ENCODE peak calls at places on chromosome 11, in nine cellular contexts. U is PC-3, X is GM23338, E is HCT116, Z is MM.1S, I is hepatocyte, M is OCI-LY7, N is neural progenitor cell, G is GM23248. H is an unnamed sample.

GRCh38 chr11:67277231-67277961 is 11.1 kb downstream of the GRK2 start:
- DNase-seq in U (no peak), X (peak), E (no peak), Z (peak), I (no peak), M (peak), N (peak), G (peak), H (no peak)

GRCh38 chr11:67020949-67021348 is 2.0 kb upstream of the SYT12 start:
- DNase-seq in U (no peak), X (no peak), E (no peak), Z (no peak), I (no peak), M (no peak), N (no peak), G (no peak), H (no peak)

GRCh38 chr11:73271936-73272679 is at the start of gene P2RY6:
- DNase-seq in U (peak), X (peak), E (no peak), Z (peak), I (peak), M (no peak), N (no peak), G (peak), H (peak)

GRCh38 chr11:6695377-6695776 is 12.2 kb upstream of the MRPL17 start:
- DNase-seq in U (no peak), X (no peak), E (no peak), Z (no peak), I (no peak), M (no peak), N (no peak), G (peak), H (no peak)

GRCh38 chr11:82043316-82043715 is 690.3 kb downstream of the FAM181B start:
- DNase-seq in U (no peak), X (no peak), E (no peak), Z (no peak), I (no peak), M (no peak), N (no peak), G (no peak), H (no peak)

GRCh38 chr11:15179167-15179566 is 64.4 kb downstream of the INSC start:
- DNase-seq in U (no peak), X (no peak), E (no peak), Z (no peak), I (peak), M (no peak), N (no peak), G (peak), H (no peak)

GRCh38 chr11:70281114-70281729 is 10.7 kb downstream of the PPFIA1 start:
- DNase-seq in U (no peak), X (no peak), E (no peak), Z (no peak), I (no peak), M (no peak), N (no peak), G (peak), H (no peak)

GRCh38 chr11:79864882-79865281 is 424.1 kb upstream of the TENM4 start:
- DNase-seq in U (peak), X (no peak), E (no peak), Z (no peak), I (peak), M (no peak), N (no peak), G (no peak), H (no peak)

GRCh38 chr11:47856186-47856585 is 8.0 kb upstream of the NUP160 start:
- DNase-seq in U (no peak), X (no peak), E (no peak), Z (no peak), I (peak), M (no peak), N (no peak), G (no peak), H (no peak)

GRCh38 chr11:78350101-78350645 is 67.4 kb downstream of the GAB2 start:
- DNase-seq in U (no peak), X (peak), E (no peak), Z (no peak), I (peak), M (peak), N (peak), G (peak), H (no peak)

GRCh38 chr11:78350646-78351165 is 66.9 kb downstream of the GAB2 start:
- DNase-seq in U (no peak), X (no peak), E (no peak), Z (no peak), I (no peak), M (peak), N (peak), G (peak), H (no peak)

GRCh38 chr11:78351979-78352731 is 65.5 kb downstream of the GAB2 start:
- DNase-seq in U (no peak), X (no peak), E (no peak), Z (no peak), I (peak), M (no peak), N (no peak), G (no peak), H (peak)

GRCh38 chr11:78349614-78350013 is 68.0 kb downstream of the GAB2 start:
- DNase-seq in U (no peak), X (no peak), E (no peak), Z (no peak), I (no peak), M (no peak), N (no peak), G (peak), H (no peak)

DNA sequence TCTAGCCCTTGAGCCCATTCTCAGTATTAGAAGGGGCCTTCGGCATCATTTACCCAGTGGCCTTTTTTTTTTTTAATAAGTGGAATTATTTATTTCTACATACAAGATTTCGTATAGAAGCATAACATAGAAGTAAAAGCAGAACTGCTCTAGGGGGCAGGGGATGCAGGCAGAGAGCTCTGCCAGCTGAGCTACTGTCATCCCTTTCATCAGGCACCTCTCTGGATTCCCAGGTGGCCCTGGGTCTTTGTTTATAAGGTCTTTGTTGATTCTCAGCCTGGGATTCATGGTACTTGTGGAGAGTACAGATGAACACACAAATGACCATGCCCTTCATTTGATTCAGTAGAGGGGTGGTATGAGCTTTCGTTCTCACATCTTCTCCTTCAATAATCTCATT is 66.4 kb downstream of the GAB2 start:
- DNase-seq in U (no peak), X (peak), E (no peak), Z (no peak), I (no peak), M (peak), N (peak), G (peak), H (no peak)
- TF ChIP-seq EZH2phosphoT487 in U (no peak), X (no peak), E (no peak), Z (no peak), I (no peak), M (no peak), N (no peak), G (no peak), H (no peak)

DNA sequence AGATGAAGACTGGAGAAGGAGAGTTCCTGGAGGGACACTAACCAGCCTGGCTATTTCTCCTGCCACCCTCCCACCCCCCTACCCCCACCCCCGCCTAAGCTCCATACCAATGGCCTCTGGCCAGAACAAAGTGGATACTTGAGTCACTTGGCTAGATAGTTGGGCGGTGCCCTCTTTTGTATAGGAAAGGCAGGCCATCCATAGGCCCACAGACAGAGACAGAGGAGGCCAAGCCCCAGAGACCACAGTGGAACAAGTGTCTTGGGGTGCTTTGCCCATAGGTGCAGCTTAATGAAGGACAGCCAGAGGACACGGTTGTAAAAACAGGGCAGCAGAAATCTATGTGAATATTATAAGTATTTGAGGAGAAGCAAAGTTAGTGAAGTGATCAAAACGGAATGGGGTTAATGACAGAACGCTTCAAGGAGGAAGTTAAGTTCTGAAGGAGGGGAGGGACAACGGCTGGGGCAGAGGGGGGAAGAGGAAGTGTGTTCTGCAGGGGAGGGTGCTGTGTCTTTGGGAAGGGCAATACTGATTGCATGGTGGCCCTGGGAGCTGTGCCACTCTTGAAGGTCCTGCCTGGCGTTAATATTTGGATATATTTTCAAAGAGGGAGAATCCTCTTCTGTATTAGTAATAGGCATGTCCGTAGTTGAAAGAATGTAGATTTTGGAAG is 32.7 kb downstream of the FLI1 start:
- DNase-seq in U (no peak), X (no peak), E (no peak), Z (peak), I (no peak), M (peak), N (no peak), G (peak), H (no peak)
- TF ChIP-seq EZH2phosphoT487 in U (no peak), X (no peak), E (no peak), Z (no peak), I (no peak), M (no peak), N (no peak), G (no peak), H (no peak)

DNA sequence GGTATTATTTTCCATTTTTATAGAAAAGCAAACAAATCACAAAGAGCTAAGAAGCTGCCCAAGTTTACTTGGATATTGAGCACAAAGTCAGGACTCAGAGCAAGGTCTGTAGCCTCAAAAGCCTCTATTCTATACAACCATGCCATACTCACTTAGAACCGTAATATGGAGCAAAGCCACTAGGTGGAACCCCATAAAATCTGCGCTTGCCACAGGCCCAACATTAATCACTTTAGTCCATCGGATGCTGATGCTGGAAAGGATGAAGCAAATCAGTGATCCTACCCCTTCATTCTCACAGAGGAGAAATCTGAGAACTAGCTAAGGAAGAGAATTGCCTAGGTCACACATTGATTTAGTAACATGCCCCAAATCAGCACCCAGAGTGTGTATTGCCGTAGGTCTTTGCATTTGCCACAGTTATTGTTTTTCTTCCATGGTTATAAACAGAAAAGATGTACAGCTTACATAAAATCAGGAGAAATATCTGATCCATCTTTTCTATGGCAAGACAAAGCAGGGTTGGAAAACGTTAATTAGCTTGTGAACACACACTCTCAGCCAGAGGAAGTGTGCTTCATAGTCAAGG is 56.7 kb upstream of the RAB38 start:
- DNase-seq in U (peak), X (peak), E (no peak), Z (peak), I (peak), M (peak), N (peak), G (peak), H (peak)
- TF ChIP-seq EZH2phosphoT487 in U (no peak), X (no peak), E (no peak), Z (no peak), I (no peak), M (no peak), N (no peak), G (no peak), H (no peak)

GRCh38 chr11:118572075-118572913 is at the start of gene ARCN1:
- DNase-seq in U (peak), X (peak), E (peak), Z (peak), I (peak), M (peak), N (peak), G (peak), H (peak)
- TF ChIP-seq EZH2phosphoT487 in U (no peak), X (no peak), E (no peak), Z (no peak), I (no peak), M (no peak), N (no peak), G (no peak), H (no peak)

GRCh38 chr11:68843052-68843561 is 1.4 kb upstream of the CPT1A start:
- DNase-seq in U (no peak), X (peak), E (no peak), Z (peak), I (no peak), M (no peak), N (peak), G (peak), H (no peak)
- TF ChIP-seq EZH2phosphoT487 in U (no peak), X (no peak), E (no peak), Z (no peak), I (no peak), M (no peak), N (peak), G (no peak), H (no peak)

GRCh38 chr11:58786693-58787092 is 55.0 kb upstream of the GLYAT start:
- DNase-seq in U (no peak), X (no peak), E (no peak), Z (no peak), I (no peak), M (no peak), N (no peak), G (peak), H (no peak)

GRCh38 chr11:58784995-58785394 is 53.3 kb upstream of the GLYAT start:
- DNase-seq in U (no peak), X (peak), E (no peak), Z (no peak), I (no peak), M (no peak), N (no peak), G (no peak), H (no peak)

GRCh38 chr11:58787903-58788302 is 56.2 kb upstream of the GLYAT start:
- DNase-seq in U (peak), X (no peak), E (no peak), Z (no peak), I (no peak), M (no peak), N (no peak), G (peak), H (no peak)

DNA sequence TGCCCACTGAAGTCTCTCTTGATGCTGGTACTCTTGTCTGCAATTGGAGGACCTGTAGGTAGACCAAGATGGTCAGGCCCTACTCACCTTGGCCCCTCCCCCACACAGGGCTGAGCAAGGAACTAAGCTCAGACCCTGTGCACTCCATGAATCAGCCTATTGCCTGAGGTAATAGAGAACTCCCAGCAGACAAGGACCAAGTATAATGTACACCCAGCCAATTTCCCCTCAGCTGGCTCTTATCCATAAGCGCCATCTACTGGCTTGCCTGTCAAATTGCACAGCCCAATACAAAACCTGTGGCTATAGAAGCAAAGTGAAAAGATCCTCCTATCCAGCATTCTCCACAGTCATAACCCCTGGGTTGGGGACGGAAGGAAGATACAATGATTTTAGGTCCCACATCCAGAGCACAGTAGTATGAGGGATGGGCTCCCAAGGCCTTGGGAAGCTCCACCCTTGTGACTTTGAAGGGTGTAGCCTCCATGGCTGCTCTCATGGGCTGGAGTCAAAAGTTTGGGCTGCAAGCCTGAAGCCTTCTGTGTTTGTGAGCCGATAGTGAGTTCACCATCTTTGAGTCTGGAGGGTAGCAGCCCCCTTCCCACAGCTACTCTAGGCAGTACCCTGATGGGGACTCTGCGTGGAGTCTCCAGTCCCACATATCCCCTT is 56.0 kb downstream of the GLYATL2 start:
- DNase-seq in U (peak), X (peak), E (peak), Z (peak), I (peak), M (peak), N (peak), G (peak), H (peak)
- TF ChIP-seq EZH2phosphoT487 in U (no peak), X (no peak), E (no peak), Z (no peak), I (no peak), M (no peak), N (no peak), G (no peak), H (no peak)

GRCh38 chr11:64007629-64008282 is 21.5 kb downstream of the OTUB1 start:
- DNase-seq in U (no peak), X (peak), E (peak), Z (no peak), I (peak), M (no peak), N (peak), G (peak), H (peak)
- TF ChIP-seq EZH2phosphoT487 in U (no peak), X (no peak), E (no peak), Z (no peak), I (no peak), M (no peak), N (peak), G (no peak), H (no peak)